ENCODE peak calls at places on chromosomes 3 and 15, in six cellular contexts. E, L, B, H, U and I are unnamed samples.
A peak's percentile ranks its signal among the peaks of the same experiment; 100 is the strongest.

GRCh38 chr3:8499181-8499611 is 2.4 kb upstream of the LMCD1 start:
- DNase-seq in E (no peak), L (peak; percentile 70), B (no peak), H (no peak), U (no peak), I (no peak)

GRCh38 chr3:113985526-113985925 is 37.7 kb downstream of the ZDHHC23 start:
- DNase-seq in E (no peak), L (no peak), B (no peak), H (no peak), U (no peak), I (no peak)

GRCh38 chr3:65734382-65734781 is 304.3 kb downstream of the MAGI1 start:
- DNase-seq in E (no peak), L (no peak), B (no peak), H (no peak), U (no peak), I (no peak)

GRCh38 chr15:84953136-84953535 is 28.5 kb upstream of the PDE8A start:
- DNase-seq in E (peak; percentile 15), L (no peak), B (no peak), H (no peak), U (no peak), I (no peak)

GRCh38 chr15:36415643-36416042 is 163.8 kb upstream of the CDIN1 start:
- DNase-seq in E (no peak), L (no peak), B (no peak), H (no peak), U (no peak), I (peak; percentile 70)

GRCh38 chr15:57573151-57573550 is 18.6 kb upstream of the MYZAP start:
- DNase-seq in E (no peak), L (no peak), B (no peak), H (no peak), U (no peak), I (no peak)

GRCh38 chr3:121942116-121942786 is 48.0 kb downstream of the SLC15A2 start:
- DNase-seq in E (no peak), L (no peak), B (no peak), H (no peak), U (no peak), I (no peak)

GRCh38 chr15:85335193-85335939 is 45.0 kb upstream of the AKAP13 start:
- DNase-seq in E (no peak), L (no peak), B (no peak), H (no peak), U (no peak), I (no peak)

GRCh38 chr3:171810278-171811058 is at the start of gene PLD1:
- DNase-seq in E (no peak), L (peak; percentile 15), B (no peak), H (peak; percentile 16), U (peak; percentile 78), I (no peak)

GRCh38 chr3:15660055-15660940 is 58.8 kb downstream of the BTD start:
- DNase-seq in E (no peak), L (no peak), B (peak; percentile 55), H (no peak), U (no peak), I (no peak)

GRCh38 chr3:13214847-13215472 is 141.7 kb upstream of the IQSEC1 start:
- DNase-seq in E (peak; percentile 30), L (no peak), B (no peak), H (no peak), U (no peak), I (no peak)

GRCh38 chr3:98839846-98840245 is 61.6 kb downstream of the DCBLD2 start:
- DNase-seq in E (no peak), L (no peak), B (no peak), H (no peak), U (no peak), I (no peak)

GRCh38 chr3:73542127-73542526 is 82.6 kb downstream of the PDZRN3 start:
- DNase-seq in E (no peak), L (no peak), B (no peak), H (no peak), U (no peak), I (no peak)

GRCh38 chr3:56339671-56340070 is 128.6 kb downstream of the ERC2 start:
- DNase-seq in E (no peak), L (no peak), B (no peak), H (no peak), U (no peak), I (no peak)

GRCh38 chr3:76044601-76045600 is 259.6 kb upstream of the ZNF717 start:
- DNase-seq in E (no peak), L (peak; percentile 29), B (no peak), H (no peak), U (no peak), I (no peak)

GRCh38 chr3:16071246-16071645 is 103.2 kb upstream of the GALNT15 start:
- DNase-seq in E (no peak), L (no peak), B (no peak), H (no peak), U (no peak), I (no peak)

GRCh38 chr3:53141468-53141840 is 11.2 kb upstream of the RFT1 start:
- DNase-seq in E (peak; percentile 11), L (no peak), B (no peak), H (no peak), U (no peak), I (no peak)

GRCh38 chr3:35394400-35394799 is 244.9 kb upstream of the ARPP21 start:
- DNase-seq in E (no peak), L (no peak), B (no peak), H (no peak), U (no peak), I (no peak)

GRCh38 chr15:31108836-31109235 is 7.3 kb upstream of the TRPM1 start:
- DNase-seq in E (no peak), L (no peak), B (no peak), H (no peak), U (no peak), I (no peak)

GRCh38 chr3:102207173-102207572 is 227.6 kb upstream of the ZPLD1 start:
- DNase-seq in E (no peak), L (no peak), B (no peak), H (no peak), U (no peak), I (peak; percentile 78)

GRCh38 chr3:124986153-124987143 is 51.9 kb upstream of the MUC13 start:
- DNase-seq in E (no peak), L (no peak), B (peak; percentile 69), H (no peak), U (no peak), I (peak; percentile 74)

GRCh38 chr3:65305836-65306235 is 618.0 kb upstream of the ADAMTS9 start:
- DNase-seq in E (no peak), L (no peak), B (no peak), H (no peak), U (no peak), I (no peak)

GRCh38 chr3:49476563-49476962 is 6.5 kb downstream of the DAG1 start:
- DNase-seq in E (no peak), L (no peak), B (no peak), H (no peak), U (no peak), I (no peak)

GRCh38 chr15:74179983-74180688 is 6.6 kb downstream of the ISLR start:
- DNase-seq in E (peak; percentile 80), L (no peak), B (no peak), H (no peak), U (peak; percentile 65), I (no peak)

GRCh38 chr3:142027295-142027694 is 122.0 kb downstream of the TFDP2 start:
- DNase-seq in E (no peak), L (no peak), B (no peak), H (no peak), U (no peak), I (no peak)

DNA sequence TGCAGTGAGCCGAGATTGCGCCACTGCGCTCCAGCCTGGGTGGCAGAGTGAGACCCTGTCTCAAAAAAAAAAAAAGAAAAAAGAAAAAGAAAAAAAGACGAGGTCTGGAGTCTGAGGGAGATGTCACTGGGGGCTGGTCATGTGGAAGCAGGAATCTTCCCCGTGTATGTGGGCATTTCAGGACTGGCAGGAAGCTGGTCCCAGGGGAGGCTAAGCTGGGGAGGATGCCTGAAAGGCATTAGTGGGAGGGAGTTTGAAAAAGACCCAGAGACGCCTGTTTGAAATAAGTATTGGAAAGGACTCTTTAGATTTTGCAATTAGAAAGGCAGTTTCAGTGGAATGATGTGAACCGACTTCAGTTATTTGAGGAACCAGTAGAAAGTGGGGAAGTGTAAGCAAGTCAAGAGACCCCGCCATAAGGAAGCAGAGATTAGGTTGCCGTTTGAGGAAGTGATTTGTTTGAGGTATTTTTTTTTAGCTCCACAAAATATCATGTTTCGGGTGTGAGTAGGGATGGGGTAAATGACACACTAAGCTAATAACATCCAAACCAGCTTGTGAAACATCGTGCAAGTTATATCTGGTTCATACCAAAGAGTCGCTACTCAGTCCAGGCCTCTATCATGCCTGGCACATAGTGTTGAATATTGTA is 55.5 kb downstream of the ST6GAL1 start:
- DNase-seq in E (no peak), L (no peak), B (no peak), H (no peak), U (no peak), I (no peak)
- H3K4me3 ChIP-seq in E (no peak overlapping the region), L (no peak overlapping the region), B (no peak overlapping the region), H (no peak overlapping the region), U (peak overlapping the region; percentile 25), I (no peak overlapping the region)

DNA sequence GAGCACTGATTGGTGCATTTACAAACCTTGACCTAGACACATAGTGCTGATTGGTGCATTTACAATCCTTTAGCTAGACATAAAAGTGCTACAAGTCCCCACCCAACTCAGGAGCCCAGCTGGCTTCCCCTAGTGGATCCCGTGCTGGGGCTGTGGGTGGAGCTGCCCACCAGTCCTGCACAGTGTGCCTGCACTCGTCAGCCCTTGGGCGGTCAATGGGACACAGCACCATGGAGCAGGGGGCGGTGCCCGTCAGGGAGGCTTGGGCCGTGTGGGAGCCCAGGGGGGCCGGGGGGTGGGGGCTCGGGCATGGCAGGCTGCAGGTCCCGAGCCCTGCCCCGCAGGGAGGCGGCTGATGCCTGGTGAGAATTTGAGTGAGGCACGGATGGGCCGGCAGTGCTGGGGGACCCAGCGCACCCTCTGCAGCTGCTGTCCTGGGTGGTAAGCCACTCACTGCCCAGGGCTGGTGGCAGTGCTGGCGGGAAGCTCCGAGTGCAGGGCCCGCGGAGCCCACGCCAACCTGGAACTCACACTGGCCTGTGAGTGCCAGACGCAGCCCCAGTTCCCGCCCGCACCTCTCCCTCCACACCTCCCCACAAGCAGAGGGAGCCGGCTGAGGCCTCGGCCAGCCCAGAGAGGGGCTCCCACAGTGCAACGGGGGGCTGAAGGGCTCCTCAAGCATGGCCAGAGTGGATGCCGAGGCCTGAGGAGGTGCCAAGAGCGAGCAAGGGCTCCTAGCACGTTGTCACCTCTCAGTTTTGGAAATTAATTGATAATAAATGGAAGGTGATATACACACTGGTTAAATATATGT is 207.7 kb downstream of the RAP2B start:
- DNase-seq in E (no peak), L (no peak), B (no peak), H (no peak), U (no peak), I (no peak)
- H3K4me3 ChIP-seq in E (no peak overlapping the region), L (no peak overlapping the region), B (no peak overlapping the region), H (no peak overlapping the region), U (no peak overlapping the region), I (no peak overlapping the region)

DNA sequence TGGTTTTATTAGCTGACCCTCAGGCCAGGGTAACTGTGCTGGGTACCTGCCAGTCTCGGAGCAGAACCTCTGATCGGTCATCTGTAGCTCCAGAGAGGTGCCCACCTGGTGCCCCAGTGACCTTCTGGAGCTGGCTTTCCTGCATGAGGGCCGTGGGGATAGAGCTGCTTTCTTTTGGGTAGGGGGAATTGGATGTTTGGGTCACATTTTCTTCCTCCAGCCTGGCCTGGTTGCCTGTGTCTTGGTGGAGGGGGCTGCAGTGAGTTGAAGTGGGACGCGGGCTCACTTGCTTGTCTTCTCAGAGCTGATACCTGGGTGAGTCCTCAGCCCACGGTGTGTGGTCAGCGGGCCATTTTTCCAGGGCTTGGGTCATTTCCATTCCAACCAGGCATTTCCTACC is 2.6 kb downstream of the ZNF710 start:
- DNase-seq in E (no peak), L (no peak), B (no peak), H (no peak), U (no peak), I (no peak)
- H3K4me3 ChIP-seq in E (no peak overlapping the region), L (no peak overlapping the region), B (no peak overlapping the region), H (no peak overlapping the region), U (peak overlapping the region; percentile 90), I (no peak overlapping the region)

GRCh38 chr15:82043130-82043673 is 2.6 kb downstream of the MEX3B start:
- DNase-seq in E (no peak), L (no peak), B (no peak), H (no peak), U (no peak), I (no peak)
- H3K4me3 ChIP-seq in E (no peak overlapping the region), L (peak overlapping the region; percentile 100), B (peak overlapping the region; percentile 82), H (no peak overlapping the region), U (peak overlapping the region; percentile 91), I (peak overlapping the region; percentile 86)